ENCODE peak calls at places on chromosomes 11 and 22, in six cellular contexts. Z, N, U, C, X and R are unnamed samples.

GRCh38 chr11:119085523-119085878 is 820 bp downstream of the HMBS start:
- DNase-seq in Z (peak), N (no peak), U (no peak), C (no peak), X (no peak), R (no peak)

GRCh38 chr11:68411501-68411991 is 49.0 kb upstream of the PPP6R3 start:
- DNase-seq in Z (no peak), N (no peak), U (no peak), C (no peak), X (no peak), R (no peak)

GRCh38 chr11:130912552-130912951 is 3.7 kb downstream of the SNX19 start:
- DNase-seq in Z (no peak), N (no peak), U (no peak), C (no peak), X (no peak), R (no peak)

GRCh38 chr22:39664485-39665200 is 94.1 kb downstream of the CACNA1I start:
- DNase-seq in Z (no peak), N (no peak), U (no peak), C (peak), X (no peak), R (no peak)

GRCh38 chr11:122440783-122441701 is 214.5 kb upstream of the UBASH3B start:
- DNase-seq in Z (no peak), N (peak), U (no peak), C (peak), X (peak), R (peak)

GRCh38 chr11:1054143-1055108 is 17.9 kb upstream of the MUC6 start:
- DNase-seq in Z (no peak), N (peak), U (no peak), C (peak), X (no peak), R (peak)

GRCh38 chr11:107682182-107682971 is 29.5 kb downstream of the SLN start:
- DNase-seq in Z (no peak), N (no peak), U (no peak), C (no peak), X (no peak), R (no peak)

GRCh38 chr11:91970604-91971003 is 254.0 kb upstream of the FAT3 start:
- DNase-seq in Z (no peak), N (no peak), U (no peak), C (no peak), X (no peak), R (no peak)

GRCh38 chr11:12478743-12479142 is 101.4 kb downstream of the PARVA start:
- DNase-seq in Z (no peak), N (no peak), U (no peak), C (no peak), X (no peak), R (no peak)

GRCh38 chr22:23072911-23073491 is 2.7 kb downstream of the GNAZ start:
- DNase-seq in Z (no peak), N (no peak), U (no peak), C (no peak), X (peak), R (peak)

GRCh38 chr22:35736701-35737100 is 19.0 kb downstream of the APOL5 start:
- DNase-seq in Z (no peak), N (no peak), U (no peak), C (no peak), X (no peak), R (no peak)

GRCh38 chr11:92376146-92376599 is 151.6 kb downstream of the FAT3 start:
- DNase-seq in Z (no peak), N (peak), U (no peak), C (no peak), X (peak), R (no peak)

GRCh38 chr11:68665471-68665870 is 18.9 kb upstream of the GAL start:
- DNase-seq in Z (no peak), N (no peak), U (no peak), C (no peak), X (peak), R (peak)

GRCh38 chr11:102833731-102834130 is 9.7 kb downstream of the MMP3 start:
- DNase-seq in Z (no peak), N (no peak), U (no peak), C (no peak), X (no peak), R (no peak)